ENCODE peak calls at places on chromosomes 12 and 14, in four cellular contexts. V is H1, H is HepG2, Z is GM12878. F is an unnamed sample.

GRCh38 chr12:70045514-70045913 is 197.7 kb upstream of the CNOT2 start:
- DNase-seq in V (no peak), H (no peak), Z (no peak), F (no peak)

GRCh38 chr12:89988556-89988955 is 279.9 kb upstream of the ATP2B1 start:
- DNase-seq in H (no peak), V (no peak), Z (no peak), F (no peak)

GRCh38 chr12:79644274-79645234 is 46.2 kb downstream of the PAWR start:
- DNase-seq in V (no peak), Z (no peak), H (peak; percentile 15), F (no peak)

GRCh38 chr12:113359133-113359938 is 949 bp downstream of the PLBD2 start:
- DNase-seq in H (no peak), Z (no peak), V (no peak), F (no peak)

GRCh38 chr12:114405199-114405448 is 820 bp downstream of the TBX5 start:
- DNase-seq in H (no peak), V (no peak), Z (no peak), F (no peak)

GRCh38 chr14:105137481-105138020 is 31.0 kb downstream of the JAG2 start:
- DNase-seq in H (no peak), Z (no peak), V (no peak), F (no peak)

GRCh38 chr14:105075364-105076295 is 10.4 kb upstream of the GPR132 start:
- DNase-seq in V (no peak), H (no peak), Z (no peak), F (no peak)

GRCh38 chr12:8697476-8698131 is at the start of gene RIMKLB:
- DNase-seq in H (no peak), V (no peak), Z (no peak), F (peak; percentile 92)

GRCh38 chr14:67187826-67188225 is 1.4 kb upstream of the GARIN2 start:
- DNase-seq in Z (no peak), H (no peak), V (no peak), F (no peak)

GRCh38 chr12:101204598-101205304 is 5.3 kb downstream of the SLC5A8 start:
- DNase-seq in Z (no peak), H (no peak), V (no peak), F (no peak)

GRCh38 chr12:54028324-54029201 is at the start of gene HOXC6:
- DNase-seq in Z (no peak), V (no peak), H (no peak), F (no peak)

GRCh38 chr12:1644523-1645438 is 15.8 kb downstream of the WNT5B start:
- DNase-seq in H (no peak), Z (no peak), V (no peak), F (no peak)

DNA sequence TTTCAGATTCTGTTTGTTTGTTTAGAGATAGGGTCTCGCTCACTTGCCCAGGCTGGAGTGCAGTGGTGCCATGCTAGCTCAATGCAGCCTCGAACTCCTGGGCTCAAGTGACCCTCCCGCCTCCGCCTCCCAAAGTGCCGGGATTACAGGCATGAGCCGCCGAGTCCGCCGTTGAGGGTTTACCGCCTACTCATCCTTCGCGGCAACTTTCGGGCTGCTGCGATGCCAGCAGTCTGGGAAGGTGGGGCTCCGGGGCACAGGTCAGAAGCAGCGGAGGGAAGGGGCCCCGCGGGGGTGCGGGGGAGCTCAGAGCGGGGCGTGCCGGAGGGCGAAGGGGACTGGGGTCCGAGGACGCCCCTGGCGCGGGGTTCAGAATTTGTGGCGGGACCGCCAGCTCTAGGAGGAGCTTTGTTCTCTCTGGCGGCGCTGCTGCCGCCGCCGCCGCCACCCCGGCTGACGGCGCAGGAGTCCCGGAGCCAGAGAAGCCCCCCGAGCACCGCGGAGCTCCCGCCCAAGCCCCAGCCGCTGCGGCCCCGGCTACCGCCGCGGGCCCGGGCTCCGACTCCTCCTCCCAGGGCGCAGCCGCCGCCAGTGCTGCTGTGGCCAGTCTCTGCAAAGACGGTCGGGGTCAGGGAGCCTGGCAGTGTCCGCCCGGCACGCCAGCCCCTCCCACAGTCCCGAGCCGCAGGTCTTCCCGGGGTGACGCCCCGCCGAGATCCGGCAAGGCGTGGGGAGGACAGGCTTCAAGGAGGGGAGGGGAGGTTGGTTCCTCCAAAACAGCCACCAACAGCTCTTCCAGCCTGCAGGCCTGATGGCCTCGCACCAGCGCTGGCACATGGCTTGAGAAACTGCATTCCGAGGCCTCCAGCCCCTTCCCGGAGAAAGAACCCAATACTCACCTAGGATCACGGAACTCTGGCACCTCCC is 10.9 kb upstream of the KRT77 start:
- DNase-seq in V (no peak), H (no peak), Z (no peak), F (peak; percentile 11)
- H3K4me3 ChIP-seq in V (peak overlapping the region; percentile 9), H (no peak overlapping the region), Z (no peak overlapping the region), F (peak overlapping the region; percentile 41)

GRCh38 chr14:45150386-45150890 is 14.7 kb downstream of the FANCM start:
- DNase-seq in H (no peak), V (no peak), Z (no peak), F (no peak)

DNA sequence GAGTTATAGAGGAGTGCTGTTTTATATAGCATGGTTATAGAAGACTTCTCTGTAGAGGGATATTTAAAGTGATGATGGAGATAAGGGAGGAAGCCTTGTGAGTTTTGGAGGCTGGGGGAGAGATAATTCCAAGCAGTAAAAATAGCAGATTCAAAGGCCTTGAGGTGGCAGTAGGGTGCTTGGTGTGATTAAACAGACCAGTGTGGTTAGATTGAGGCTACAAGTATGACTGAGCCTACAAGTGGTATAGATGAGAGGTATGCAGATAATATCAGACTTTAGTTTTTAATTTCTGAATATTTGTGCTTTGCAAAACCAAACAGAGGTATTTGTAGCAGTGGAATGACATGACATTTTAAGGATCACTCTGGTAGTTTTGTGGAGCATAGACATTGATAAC is 20.3 kb downstream of the FANCM start:
- DNase-seq in H (no peak), V (no peak), Z (no peak), F (no peak)
- TF ChIP-seq SUZ12 in H (no peak), V (no peak), Z (no peak), F (no peak)

DNA sequence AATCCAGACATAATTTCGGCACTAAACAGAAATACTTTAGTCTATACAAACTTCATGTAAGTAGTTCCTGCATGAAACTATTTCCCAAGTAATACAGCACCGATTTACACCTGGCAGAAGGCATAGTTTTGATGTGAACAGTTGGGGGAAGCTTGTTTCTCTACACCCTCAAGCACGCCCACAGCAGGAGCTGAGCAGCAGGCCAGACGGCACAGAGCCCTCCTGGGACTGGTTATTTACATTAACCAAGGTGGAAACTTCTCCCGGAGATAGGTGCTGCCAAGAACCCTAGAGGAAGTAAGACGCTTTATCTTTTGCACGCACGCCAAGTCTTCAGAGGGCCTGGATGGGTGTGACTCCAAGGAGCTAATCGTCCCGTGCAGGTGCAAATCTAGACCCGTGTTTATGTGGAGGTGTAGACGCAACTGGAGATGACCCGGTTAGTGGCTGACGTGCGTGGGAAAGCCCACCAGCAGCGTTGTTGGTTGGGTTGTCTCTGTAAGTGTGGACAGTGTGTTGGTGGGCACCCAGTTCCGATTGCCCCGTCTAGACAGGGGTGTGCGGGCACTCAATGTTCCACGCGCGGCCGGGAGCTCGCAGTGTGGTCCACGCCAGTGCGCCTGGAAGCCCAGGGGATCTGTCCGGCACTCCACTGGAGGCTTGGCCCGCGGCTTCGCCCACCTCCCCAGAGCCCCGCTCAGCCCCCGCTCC is 767 bp upstream of the TCP11L2 start:
- DNase-seq in V (peak; percentile 39), H (no peak), Z (peak; percentile 53), F (no peak)
- H3K4me3 ChIP-seq in V (peak overlapping the region; percentile 78), H (peak overlapping the region; percentile 83), Z (peak overlapping the region; percentile 62), F (peak overlapping the region; percentile 77)

DNA sequence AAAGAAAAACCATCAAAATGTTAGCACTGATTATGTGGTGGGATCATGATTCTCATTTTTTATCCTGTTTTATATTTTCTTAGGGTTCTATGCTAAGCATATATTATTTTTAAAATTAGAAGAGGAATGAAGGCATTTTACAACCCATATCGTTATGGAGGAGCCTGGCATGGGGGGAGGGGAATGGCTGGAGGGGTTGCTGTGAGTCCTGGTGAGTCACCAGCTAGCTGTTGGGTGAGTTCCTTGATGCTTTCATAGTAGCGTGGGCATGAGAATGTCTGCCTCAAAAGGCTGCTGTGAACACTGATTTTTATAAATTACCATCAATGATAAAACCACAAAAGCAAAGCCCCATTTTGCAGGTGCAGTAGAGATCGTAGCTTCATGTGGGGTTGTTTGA is 46.9 kb downstream of the C14orf132 start:
- DNase-seq in V (no peak), Z (no peak), H (no peak), F (no peak)
- TF ChIP-seq SUZ12 in V (no peak), Z (no peak), H (no peak), F (no peak)

DNA sequence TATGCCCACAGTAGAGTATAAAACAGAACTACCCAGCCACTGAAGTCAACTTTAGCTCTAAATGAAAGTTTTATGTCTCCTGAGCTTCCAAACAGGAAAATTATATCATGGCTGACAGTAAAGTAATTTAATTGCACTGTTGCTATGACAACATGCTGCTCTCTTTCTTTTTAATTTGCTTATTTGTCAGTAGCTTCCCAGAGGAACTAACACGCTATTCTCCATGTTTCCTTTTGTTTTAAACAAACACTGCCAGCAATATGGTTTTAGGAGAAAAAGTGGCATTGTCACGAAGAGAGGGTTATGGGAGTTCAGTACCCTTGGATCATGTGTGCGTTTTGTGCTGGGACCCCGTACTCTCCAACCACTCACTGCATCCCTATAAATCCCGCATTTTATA is 1.9 kb downstream of the FOXN3 start:
- DNase-seq in H (no peak), V (no peak), Z (no peak), F (no peak)
- H3K4me3 ChIP-seq in H (peak overlapping the region; percentile 93), V (peak overlapping the region; percentile 91), Z (peak overlapping the region; percentile 85), F (peak overlapping the region; percentile 76)

GRCh38 chr14:103332143-103332919 is 1.7 kb upstream of the EIF5 start:
- DNase-seq in H (no peak), V (no peak), Z (no peak), F (no peak)
- TF ChIP-seq SUZ12 in H (no peak), V (no peak), Z (no peak), F (no peak)

GRCh38 chr12:29563636-29564035 is 66.2 kb upstream of the OVCH1 start:
- DNase-seq in Z (no peak), V (no peak), H (no peak), F (no peak)
- H3K4me3 ChIP-seq in Z (no peak overlapping the region), V (no peak overlapping the region), H (no peak overlapping the region), F (no peak overlapping the region)

F was measured in NT2/D1.